ENCODE peak calls at places on chromosomes 13 and 19, in six cellular contexts. One of them, this sample, is unnamed.

GRCh38 chr13:32587774-32588165 is 1.5 kb downstream of the PDS5B start:
- DNase-seq in K562: no peak
- DNase-seq in GM12878: no peak
- DNase-seq in HepG2: peak
- DNase-seq in H1: no peak
- DNase-seq in GM12892: no peak
- DNase-seq in this sample: no peak

GRCh38 chr19:2055871-2056809 is 5.1 kb upstream of the MKNK2 start:
- DNase-seq in GM12892: no peak
- DNase-seq in GM12878: no peak
- DNase-seq in HepG2: no peak
- DNase-seq in K562: peak
- DNase-seq in H1: no peak
- DNase-seq in this sample: no peak

GRCh38 chr13:21606781-21607180 is 2.8 kb upstream of the MICU2 start:
- DNase-seq in H1: no peak
- DNase-seq in GM12892: no peak
- DNase-seq in HepG2: no peak
- DNase-seq in GM12878: no peak
- DNase-seq in K562: no peak
- DNase-seq in this sample: no peak

GRCh38 chr13:26685606-26686005 is 75.0 kb downstream of the GPR12 start:
- DNase-seq in HepG2: no peak
- DNase-seq in GM12892: no peak
- DNase-seq in GM12878: no peak
- DNase-seq in K562: no peak
- DNase-seq in H1: no peak
- DNase-seq in this sample: no peak

GRCh38 chr19:49403404-49404187 is 15.5 kb downstream of the KASH5 start:
- DNase-seq in H1: peak
- DNase-seq in K562: no peak
- DNase-seq in GM12878: no peak
- DNase-seq in GM12892: no peak
- DNase-seq in HepG2: no peak
- DNase-seq in this sample: no peak

GRCh38 chr19:41299755-41300089 is 10.2 kb upstream of the CCDC97 start:
- DNase-seq in H1: no peak
- DNase-seq in HepG2: no peak
- DNase-seq in K562: no peak
- DNase-seq in GM12878: no peak
- DNase-seq in GM12892: no peak
- DNase-seq in this sample: no peak

GRCh38 chr13:93169980-93170379 is 56.6 kb upstream of the GPC6 start:
- DNase-seq in HepG2: peak
- DNase-seq in GM12878: no peak
- DNase-seq in K562: no peak
- DNase-seq in GM12892: no peak
- DNase-seq in H1: no peak
- DNase-seq in this sample: no peak

GRCh38 chr13:49667773-49668172 is 23.5 kb downstream of the EBPL start:
- DNase-seq in H1: no peak
- DNase-seq in HepG2: no peak
- DNase-seq in K562: no peak
- DNase-seq in GM12892: no peak
- DNase-seq in GM12878: no peak
- DNase-seq in this sample: no peak

GRCh38 chr13:45393941-45394570 is 24.1 kb downstream of the SLC25A30 start:
- DNase-seq in GM12892: peak
- DNase-seq in H1: no peak
- DNase-seq in HepG2: peak
- DNase-seq in K562: peak
- DNase-seq in GM12878: no peak
- DNase-seq in this sample: no peak

GRCh38 chr13:80338781-80339577 is 1.9 kb downstream of the SPRY2 start:
- DNase-seq in GM12892: no peak
- DNase-seq in K562: peak
- DNase-seq in H1: no peak
- DNase-seq in HepG2: peak
- DNase-seq in GM12878: no peak
- DNase-seq in this sample: no peak

GRCh38 chr13:25868483-25868882 is 183.3 kb downstream of the SHISA2 start:
- DNase-seq in H1: no peak
- DNase-seq in GM12892: no peak
- DNase-seq in K562: no peak
- DNase-seq in GM12878: no peak
- DNase-seq in HepG2: no peak
- DNase-seq in this sample: no peak

GRCh38 chr19:41795031-41795461 is 1.3 kb upstream of the CEACAM3 start:
- DNase-seq in HepG2: peak
- DNase-seq in K562: peak
- DNase-seq in GM12878: peak
- DNase-seq in H1: peak
- DNase-seq in GM12892: no peak
- DNase-seq in this sample: no peak

GRCh38 chr13:38900188-38900587 is 90.4 kb downstream of the STOML3 start:
- DNase-seq in HepG2: no peak
- DNase-seq in K562: peak
- DNase-seq in H1: no peak
- DNase-seq in GM12892: no peak
- DNase-seq in GM12878: no peak
- DNase-seq in this sample: no peak

GRCh38 chr13:48160879-48161278 is 66.0 kb upstream of the MED4 start:
- DNase-seq in H1: no peak
- DNase-seq in K562: no peak
- DNase-seq in HepG2: no peak
- DNase-seq in GM12892: no peak
- DNase-seq in GM12878: no peak
- DNase-seq in this sample: no peak

GRCh38 chr13:23979361-23980159 is 82.3 kb upstream of the C1QTNF9B start:
- DNase-seq in H1: no peak
- DNase-seq in GM12878: no peak
- DNase-seq in HepG2: peak
- DNase-seq in GM12892: peak
- DNase-seq in K562: no peak
- DNase-seq in this sample: peak

GRCh38 chr19:48674921-48675824 is 2.4 kb upstream of the NTN5 start:
- DNase-seq in GM12878: no peak
- DNase-seq in HepG2: peak
- DNase-seq in GM12892: peak
- DNase-seq in K562: peak
- DNase-seq in H1: no peak
- DNase-seq in this sample: peak

GRCh38 chr19:10998045-10998533 is 37.3 kb downstream of the SMARCA4 start:
- DNase-seq in GM12892: no peak
- DNase-seq in K562: no peak
- DNase-seq in H1: no peak
- DNase-seq in GM12878: no peak
- DNase-seq in HepG2: peak
- DNase-seq in this sample: no peak

GRCh38 chr19:33295621-33296472 is 6.5 kb downstream of the CEBPA start:
- DNase-seq in GM12892: peak
- DNase-seq in HepG2: no peak
- DNase-seq in H1: no peak
- DNase-seq in GM12878: no peak
- DNase-seq in K562: no peak
- DNase-seq in this sample: no peak

GRCh38 chr13:110372676-110373075 is 65.6 kb downstream of the COL4A2 start:
- DNase-seq in H1: no peak
- DNase-seq in GM12878: no peak
- DNase-seq in GM12892: no peak
- DNase-seq in K562: no peak
- DNase-seq in HepG2: no peak
- DNase-seq in this sample: no peak

GRCh38 chr19:19451429-19452240 is 46.2 kb downstream of the GATAD2A start:
- DNase-seq in GM12892: no peak
- DNase-seq in H1: no peak
- DNase-seq in GM12878: peak
- DNase-seq in K562: no peak
- DNase-seq in HepG2: no peak
- DNase-seq in this sample: no peak

GRCh38 chr13:43235028-43235427 is 211.6 kb downstream of the DNAJC15 start:
- DNase-seq in HepG2: no peak
- DNase-seq in GM12892: no peak
- DNase-seq in H1: no peak
- DNase-seq in K562: no peak
- DNase-seq in GM12878: no peak
- DNase-seq in this sample: no peak

GRCh38 chr13:43237616-43238015 is 214.2 kb downstream of the DNAJC15 start:
- DNase-seq in GM12878: no peak
- DNase-seq in GM12892: no peak
- DNase-seq in HepG2: no peak
- DNase-seq in K562: no peak
- DNase-seq in H1: no peak
- DNase-seq in this sample: no peak

GRCh38 chr13:43240278-43240677 is 216.9 kb downstream of the DNAJC15 start:
- DNase-seq in K562: no peak
- DNase-seq in HepG2: no peak
- DNase-seq in H1: no peak
- DNase-seq in GM12878: peak
- DNase-seq in GM12892: peak
- DNase-seq in this sample: peak

GRCh38 chr13:43239441-43239840 is 216.1 kb downstream of the DNAJC15 start:
- DNase-seq in HepG2: no peak
- DNase-seq in GM12892: no peak
- DNase-seq in K562: no peak
- DNase-seq in GM12878: no peak
- DNase-seq in H1: no peak
- DNase-seq in this sample: no peak

DNA sequence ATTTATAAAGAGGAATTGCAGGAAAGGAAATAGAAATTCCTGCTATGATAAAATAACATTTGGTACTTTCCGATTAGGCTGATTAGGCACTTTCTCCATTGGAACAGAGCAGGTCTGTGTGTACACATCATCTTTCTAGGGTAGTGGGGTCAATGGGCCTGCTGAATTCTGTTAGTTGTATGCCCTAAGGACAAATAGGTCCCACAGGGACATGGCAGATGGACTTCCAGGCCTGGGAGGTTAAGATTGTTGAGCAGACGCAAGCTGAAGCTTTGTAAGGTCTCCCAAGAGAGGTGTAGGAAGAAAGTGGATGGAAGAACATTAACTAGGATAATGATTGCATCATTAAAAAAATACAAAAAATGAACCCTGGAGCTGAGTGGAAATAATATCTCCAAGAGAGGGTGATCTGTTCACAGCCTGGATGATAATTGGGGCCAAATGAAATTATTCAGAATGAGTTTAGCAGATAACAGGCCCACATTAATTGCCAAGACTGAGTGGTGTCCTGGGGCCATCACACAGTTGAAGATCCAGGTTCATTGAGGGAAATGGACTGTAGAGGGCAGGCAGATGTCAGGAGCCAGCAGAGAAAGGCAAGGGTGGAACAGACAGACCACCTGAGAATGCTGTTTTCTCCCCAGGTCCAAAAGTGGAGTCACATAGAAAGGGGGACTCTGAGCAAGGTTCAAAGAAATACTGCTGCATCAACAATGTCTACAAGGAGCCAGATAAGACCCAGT is 215.1 kb downstream of the DNAJC15 start:
- DNase-seq in K562: no peak
- DNase-seq in GM12892: no peak
- DNase-seq in H1: no peak
- DNase-seq in HepG2: no peak
- DNase-seq in GM12878: no peak
- DNase-seq in this sample: no peak
- TF ChIP-seq TAF1 in K562: no peak
- TF ChIP-seq TAF1 in GM12892: no peak
- TF ChIP-seq TAF1 in H1: no peak
- TF ChIP-seq TAF1 in HepG2: no peak
- TF ChIP-seq TAF1 in GM12878: no peak
- TF ChIP-seq TAF1 in this sample: no peak

DNA sequence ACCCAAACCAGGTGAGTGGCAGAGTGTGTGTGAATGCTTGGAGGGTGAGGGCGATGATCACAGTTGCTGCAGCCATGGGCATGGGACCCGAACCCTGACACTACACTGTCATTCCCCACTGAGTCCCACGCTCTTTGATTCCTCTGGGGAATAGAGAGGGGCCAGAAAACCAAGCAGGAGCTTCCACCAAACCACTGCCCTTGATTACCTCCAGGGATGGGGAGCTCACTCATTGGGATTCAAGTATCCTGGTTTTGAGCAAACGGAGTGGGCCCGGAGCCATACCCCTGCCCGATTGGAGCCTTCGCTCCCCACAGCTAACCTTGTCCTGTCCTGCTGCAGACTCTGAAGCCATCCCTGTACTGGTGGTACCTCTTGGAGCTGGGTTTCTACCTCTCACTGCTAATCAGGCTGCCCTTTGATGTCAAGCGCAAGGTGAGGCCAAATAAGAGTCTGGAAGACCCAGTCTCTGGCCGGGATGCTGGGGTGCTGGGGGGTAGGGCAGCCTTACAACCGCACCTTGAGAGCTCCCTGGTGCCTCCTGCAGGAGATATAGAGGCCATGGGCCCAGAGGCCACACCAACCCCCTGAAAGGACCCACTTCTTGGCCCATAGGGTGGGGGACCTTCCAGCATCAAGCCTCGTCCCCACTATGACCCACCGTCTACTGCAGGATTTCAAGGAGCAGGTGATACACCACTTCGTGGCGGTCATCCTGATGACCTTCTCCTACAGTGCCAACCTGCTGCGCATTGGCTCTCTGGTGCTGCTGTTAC is 47.3 kb downstream of the CERS4 start:
- DNase-seq in K562: no peak
- DNase-seq in GM12892: no peak
- DNase-seq in HepG2: no peak
- DNase-seq in GM12878: no peak
- DNase-seq in H1: no peak
- DNase-seq in this sample: no peak
- TF ChIP-seq POLR2A in K562: no peak
- TF ChIP-seq POLR2A in GM12892: no peak
- TF ChIP-seq POLR2A in HepG2: no peak
- TF ChIP-seq POLR2A in GM12878: no peak
- TF ChIP-seq POLR2A in H1: no peak
- TF ChIP-seq POLR2A in this sample: no peak

DNA sequence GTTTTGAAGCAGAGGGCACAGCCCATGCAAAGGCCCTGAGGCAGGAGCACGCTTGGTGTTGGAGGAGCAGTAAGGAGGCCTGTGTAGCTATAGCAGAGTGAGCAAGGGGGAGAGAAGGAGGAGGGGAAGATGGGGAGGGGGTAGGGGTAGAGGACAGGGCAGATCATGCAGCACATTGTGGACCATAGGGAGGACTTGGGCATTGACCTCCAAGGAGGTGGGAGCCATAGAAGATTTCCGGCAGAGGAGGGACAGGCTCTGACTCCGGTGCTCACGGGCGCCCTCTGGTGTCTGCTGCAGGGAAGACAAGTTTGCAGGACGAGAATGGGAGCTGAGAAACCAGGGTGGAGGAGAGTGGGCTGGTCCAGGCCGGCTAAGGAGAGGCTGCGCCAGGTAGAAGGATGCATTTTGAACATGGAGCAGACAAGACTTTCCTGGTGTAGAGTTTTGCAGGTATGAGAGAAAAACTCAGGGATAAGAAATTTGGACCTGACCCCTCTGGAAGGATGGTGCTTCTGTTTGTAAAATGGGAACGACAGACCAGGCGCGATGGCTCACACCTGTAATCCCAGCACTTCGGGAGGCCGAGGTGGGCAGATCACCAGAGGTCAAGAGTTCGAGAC is 13.7 kb upstream of the CREB3L3 start:
- DNase-seq in H1: peak
- DNase-seq in GM12878: peak
- DNase-seq in GM12892: peak
- DNase-seq in HepG2: peak
- DNase-seq in K562: peak
- DNase-seq in this sample: peak
- TF ChIP-seq POLR2AphosphoS5 in H1: no peak
- TF ChIP-seq POLR2AphosphoS5 in GM12878: no peak
- TF ChIP-seq POLR2AphosphoS5 in GM12892: no peak
- TF ChIP-seq POLR2AphosphoS5 in HepG2: no peak
- TF ChIP-seq POLR2AphosphoS5 in K562: no peak
- TF ChIP-seq POLR2AphosphoS5 in this sample: no peak

GRCh38 chr13:94641432-94641941 is 39.8 kb downstream of the GPR180 start:
- DNase-seq in GM12892: no peak
- DNase-seq in H1: no peak
- DNase-seq in GM12878: no peak
- DNase-seq in K562: no peak
- DNase-seq in HepG2: no peak
- DNase-seq in this sample: no peak
- TF ChIP-seq TAF1 in GM12892: no peak
- TF ChIP-seq TAF1 in H1: no peak
- TF ChIP-seq TAF1 in GM12878: no peak
- TF ChIP-seq TAF1 in K562: no peak
- TF ChIP-seq TAF1 in HepG2: no peak
- TF ChIP-seq TAF1 in this sample: no peak

This sample was measured in GM12891.